ENCODE peak calls at places on chromosomes 3 and 15, in seven cellular contexts. One of them, this sample, is unnamed.

GRCh38 chr15:91867581-91868026 is 14.1 kb downstream of the SLCO3A1 start:
- DNase-seq in transverse colon: peak
- DNase-seq in HepG2: no peak
- DNase-seq in epithelial cell of esophagus: peak
- DNase-seq in fibroblast of villous mesenchyme: peak
- DNase-seq in lower lobe of right lung: peak
- DNase-seq in astrocyte of the spinal cord: peak
- DNase-seq in this sample: peak

GRCh38 chr3:138365253-138365555 is 16.8 kb downstream of the MRAS start:
- DNase-seq in epithelial cell of esophagus: no peak
- DNase-seq in fibroblast of villous mesenchyme: no peak
- DNase-seq in transverse colon: no peak
- DNase-seq in astrocyte of the spinal cord: no peak
- DNase-seq in HepG2: no peak
- DNase-seq in lower lobe of right lung: no peak
- DNase-seq in this sample: no peak

GRCh38 chr15:77974098-77974414 is 103.5 kb downstream of the TBC1D2B start:
- DNase-seq in astrocyte of the spinal cord: peak
- DNase-seq in epithelial cell of esophagus: peak
- DNase-seq in transverse colon: peak
- DNase-seq in HepG2: no peak
- DNase-seq in lower lobe of right lung: peak
- DNase-seq in fibroblast of villous mesenchyme: peak
- DNase-seq in this sample: peak

GRCh38 chr3:41700155-41700554 is 261.7 kb downstream of the ULK4 start:
- DNase-seq in transverse colon: no peak
- DNase-seq in astrocyte of the spinal cord: no peak
- DNase-seq in fibroblast of villous mesenchyme: no peak
- DNase-seq in HepG2: no peak
- DNase-seq in lower lobe of right lung: no peak
- DNase-seq in epithelial cell of esophagus: no peak
- DNase-seq in this sample: no peak

GRCh38 chr15:57751177-57751800 is 44.8 kb downstream of the POLR2M start:
- DNase-seq in transverse colon: no peak
- DNase-seq in astrocyte of the spinal cord: peak
- DNase-seq in epithelial cell of esophagus: peak
- DNase-seq in fibroblast of villous mesenchyme: peak
- DNase-seq in lower lobe of right lung: no peak
- DNase-seq in HepG2: peak
- DNase-seq in this sample: peak

GRCh38 chr15:76162784-76163428 is 103.1 kb downstream of the TMEM266 start:
- DNase-seq in epithelial cell of esophagus: no peak
- DNase-seq in transverse colon: no peak
- DNase-seq in fibroblast of villous mesenchyme: no peak
- DNase-seq in lower lobe of right lung: no peak
- DNase-seq in HepG2: no peak
- DNase-seq in astrocyte of the spinal cord: no peak
- DNase-seq in this sample: no peak

GRCh38 chr15:99057020-99057419 is 47.9 kb upstream of the SYNM start:
- DNase-seq in fibroblast of villous mesenchyme: no peak
- DNase-seq in astrocyte of the spinal cord: no peak
- DNase-seq in transverse colon: no peak
- DNase-seq in HepG2: no peak
- DNase-seq in epithelial cell of esophagus: no peak
- DNase-seq in lower lobe of right lung: no peak
- DNase-seq in this sample: no peak

GRCh38 chr15:74631087-74631385 is 15.4 kb downstream of the CLK3 start:
- DNase-seq in epithelial cell of esophagus: no peak
- DNase-seq in transverse colon: no peak
- DNase-seq in lower lobe of right lung: no peak
- DNase-seq in astrocyte of the spinal cord: no peak
- DNase-seq in fibroblast of villous mesenchyme: no peak
- DNase-seq in HepG2: no peak
- DNase-seq in this sample: no peak

GRCh38 chr3:117398166-117398954 is 688.8 kb downstream of the TUSC7 start:
- DNase-seq in HepG2: no peak
- DNase-seq in lower lobe of right lung: no peak
- DNase-seq in epithelial cell of esophagus: no peak
- DNase-seq in fibroblast of villous mesenchyme: no peak
- DNase-seq in astrocyte of the spinal cord: no peak
- DNase-seq in transverse colon: no peak
- DNase-seq in this sample: no peak

GRCh38 chr3:24237971-24238767 is 256.5 kb downstream of the THRB start:
- DNase-seq in fibroblast of villous mesenchyme: peak
- DNase-seq in HepG2: peak
- DNase-seq in lower lobe of right lung: no peak
- DNase-seq in epithelial cell of esophagus: peak
- DNase-seq in astrocyte of the spinal cord: peak
- DNase-seq in transverse colon: peak
- DNase-seq in this sample: peak

GRCh38 chr3:155323063-155323666 is 29.7 kb upstream of the STRIT1 start:
- DNase-seq in fibroblast of villous mesenchyme: peak
- DNase-seq in transverse colon: peak
- DNase-seq in HepG2: peak
- DNase-seq in astrocyte of the spinal cord: peak
- DNase-seq in lower lobe of right lung: no peak
- DNase-seq in epithelial cell of esophagus: peak
- DNase-seq in this sample: peak

DNA sequence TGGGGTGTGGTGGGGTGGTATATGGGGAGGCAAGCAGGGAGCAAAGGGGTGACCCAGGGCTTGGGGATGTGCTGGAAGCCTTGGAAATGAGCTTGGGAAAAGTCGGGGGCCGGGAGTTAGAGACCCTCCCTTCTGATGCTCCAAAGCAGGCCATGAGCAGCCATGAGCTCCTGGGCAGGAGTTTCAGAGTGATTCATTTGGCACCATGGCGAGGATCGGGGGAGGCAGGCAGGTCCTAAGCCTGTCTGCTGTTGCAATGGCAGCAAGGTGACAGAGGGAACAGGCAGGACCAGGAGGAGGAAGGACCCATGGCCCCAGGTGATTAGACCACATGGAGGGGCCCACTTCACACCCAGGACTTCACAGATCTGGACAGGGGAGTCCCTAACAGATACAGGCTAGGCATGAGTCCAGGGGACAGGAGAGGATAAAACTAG is 21.3 kb downstream of the RGMA start:
- DNase-seq in transverse colon: no peak
- DNase-seq in HepG2: no peak
- DNase-seq in lower lobe of right lung: no peak
- DNase-seq in astrocyte of the spinal cord: no peak
- DNase-seq in fibroblast of villous mesenchyme: no peak
- DNase-seq in epithelial cell of esophagus: peak
- DNase-seq in this sample: no peak
- H3K4me3 ChIP-seq in transverse colon: no peak
- H3K4me3 ChIP-seq in HepG2: no peak
- H3K4me3 ChIP-seq in lower lobe of right lung: no peak
- H3K4me3 ChIP-seq in astrocyte of the spinal cord: no peak
- H3K4me3 ChIP-seq in fibroblast of villous mesenchyme: no peak
- H3K4me3 ChIP-seq in epithelial cell of esophagus: no peak
- H3K4me3 ChIP-seq in this sample: no peak

GRCh38 chr15:52163321-52164190 is 27.6 kb downstream of the GNB5 start:
- DNase-seq in transverse colon: no peak
- DNase-seq in HepG2: no peak
- DNase-seq in lower lobe of right lung: no peak
- DNase-seq in astrocyte of the spinal cord: no peak
- DNase-seq in epithelial cell of esophagus: no peak
- DNase-seq in fibroblast of villous mesenchyme: no peak
- DNase-seq in this sample: no peak
- TF ChIP-seq CTCF in transverse colon: no peak
- TF ChIP-seq CTCF in HepG2: peak
- TF ChIP-seq CTCF in lower lobe of right lung: no peak
- TF ChIP-seq CTCF in astrocyte of the spinal cord: peak
- TF ChIP-seq CTCF in epithelial cell of esophagus: no peak
- TF ChIP-seq CTCF in fibroblast of villous mesenchyme: peak
- TF ChIP-seq CTCF in this sample: peak

GRCh38 chr15:38696120-38696727 is 131.6 kb upstream of the RASGRP1 start:
- DNase-seq in astrocyte of the spinal cord: peak
- DNase-seq in epithelial cell of esophagus: no peak
- DNase-seq in fibroblast of villous mesenchyme: peak
- DNase-seq in transverse colon: peak
- DNase-seq in lower lobe of right lung: no peak
- DNase-seq in HepG2: no peak
- DNase-seq in this sample: no peak
- H3K4me3 ChIP-seq in astrocyte of the spinal cord: no peak
- H3K4me3 ChIP-seq in epithelial cell of esophagus: no peak
- H3K4me3 ChIP-seq in fibroblast of villous mesenchyme: no peak
- H3K4me3 ChIP-seq in transverse colon: no peak
- H3K4me3 ChIP-seq in lower lobe of right lung: no peak
- H3K4me3 ChIP-seq in HepG2: no peak
- H3K4me3 ChIP-seq in this sample: no peak

DNA sequence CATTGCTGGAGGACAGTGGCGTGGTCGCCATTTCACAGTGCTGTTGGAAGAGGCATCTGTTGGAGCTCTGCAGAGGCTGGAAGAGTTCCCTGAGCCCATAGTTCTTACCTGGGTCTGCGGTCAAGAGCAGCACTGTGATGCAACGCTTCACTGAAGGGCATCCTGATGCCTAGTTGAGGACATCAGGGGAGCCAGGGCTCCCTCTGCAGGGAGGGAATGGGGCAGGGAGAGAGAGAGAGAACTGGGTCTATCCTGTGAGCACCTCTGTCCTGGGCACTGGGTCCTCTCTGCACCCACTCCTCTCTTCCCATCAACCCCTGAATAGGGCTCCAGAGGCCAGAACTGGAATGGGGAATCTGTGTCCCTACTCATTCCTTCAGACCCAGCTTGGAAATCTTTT is 23.9 kb upstream of the MOBP start:
- DNase-seq in fibroblast of villous mesenchyme: no peak
- DNase-seq in astrocyte of the spinal cord: no peak
- DNase-seq in lower lobe of right lung: no peak
- DNase-seq in epithelial cell of esophagus: no peak
- DNase-seq in HepG2: peak
- DNase-seq in transverse colon: no peak
- DNase-seq in this sample: no peak
- TF ChIP-seq CTCF in fibroblast of villous mesenchyme: peak
- TF ChIP-seq CTCF in astrocyte of the spinal cord: no peak
- TF ChIP-seq CTCF in lower lobe of right lung: no peak
- TF ChIP-seq CTCF in epithelial cell of esophagus: peak
- TF ChIP-seq CTCF in HepG2: peak
- TF ChIP-seq CTCF in transverse colon: no peak
- TF ChIP-seq CTCF in this sample: peak

DNA sequence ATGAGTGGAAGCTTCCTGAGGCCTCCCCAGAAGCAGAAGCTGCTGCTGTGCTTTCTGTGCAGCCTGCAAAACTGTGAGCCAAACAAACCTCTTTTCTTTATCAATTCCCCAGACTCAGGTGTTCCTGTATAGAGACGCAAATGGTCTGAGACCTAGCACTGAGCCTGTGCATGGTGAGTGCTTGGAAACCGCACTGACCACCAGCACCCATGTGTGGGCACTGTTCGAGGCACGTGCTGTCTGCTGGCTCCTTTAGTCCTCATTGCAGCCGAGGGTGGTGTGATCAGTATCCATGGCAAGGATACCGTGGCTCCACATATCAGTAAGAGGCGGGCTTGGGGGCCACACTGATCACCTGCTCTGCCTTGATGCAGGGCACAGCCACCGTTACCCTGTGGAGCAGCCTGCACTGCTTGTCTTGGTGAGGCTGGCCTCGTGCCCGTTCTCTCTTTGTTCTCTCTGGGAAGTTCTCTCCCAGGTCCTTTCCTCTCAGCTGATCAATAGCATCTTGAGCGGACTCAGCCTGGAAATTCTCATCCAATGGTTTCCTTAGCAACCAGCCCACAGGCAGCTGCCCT is 101.0 kb downstream of the PLXNA1 start:
- DNase-seq in fibroblast of villous mesenchyme: no peak
- DNase-seq in epithelial cell of esophagus: no peak
- DNase-seq in lower lobe of right lung: peak
- DNase-seq in transverse colon: no peak
- DNase-seq in astrocyte of the spinal cord: no peak
- DNase-seq in HepG2: no peak
- DNase-seq in this sample: no peak
- H3K4me3 ChIP-seq in fibroblast of villous mesenchyme: no peak
- H3K4me3 ChIP-seq in epithelial cell of esophagus: no peak
- H3K4me3 ChIP-seq in lower lobe of right lung: no peak
- H3K4me3 ChIP-seq in transverse colon: no peak
- H3K4me3 ChIP-seq in astrocyte of the spinal cord: no peak
- H3K4me3 ChIP-seq in HepG2: no peak
- H3K4me3 ChIP-seq in this sample: no peak

GRCh38 chr3:195558602-195559001 is 15.5 kb upstream of the PPP1R2 start:
- DNase-seq in fibroblast of villous mesenchyme: peak
- DNase-seq in astrocyte of the spinal cord: no peak
- DNase-seq in HepG2: peak
- DNase-seq in epithelial cell of esophagus: peak
- DNase-seq in transverse colon: peak
- DNase-seq in lower lobe of right lung: no peak
- DNase-seq in this sample: peak

GRCh38 chr3:195557327-195557726 is 14.2 kb upstream of the PPP1R2 start:
- DNase-seq in epithelial cell of esophagus: no peak
- DNase-seq in lower lobe of right lung: no peak
- DNase-seq in HepG2: peak
- DNase-seq in fibroblast of villous mesenchyme: no peak
- DNase-seq in astrocyte of the spinal cord: no peak
- DNase-seq in transverse colon: no peak
- DNase-seq in this sample: no peak

GRCh38 chr3:195554458-195554857 is 11.3 kb upstream of the PPP1R2 start:
- DNase-seq in transverse colon: no peak
- DNase-seq in epithelial cell of esophagus: no peak
- DNase-seq in astrocyte of the spinal cord: no peak
- DNase-seq in HepG2: no peak
- DNase-seq in fibroblast of villous mesenchyme: no peak
- DNase-seq in lower lobe of right lung: no peak
- DNase-seq in this sample: no peak

GRCh38 chr3:195555110-195555509 is 12.0 kb upstream of the PPP1R2 start:
- DNase-seq in HepG2: no peak
- DNase-seq in fibroblast of villous mesenchyme: no peak
- DNase-seq in transverse colon: no peak
- DNase-seq in epithelial cell of esophagus: no peak
- DNase-seq in astrocyte of the spinal cord: no peak
- DNase-seq in lower lobe of right lung: no peak
- DNase-seq in this sample: no peak

DNA sequence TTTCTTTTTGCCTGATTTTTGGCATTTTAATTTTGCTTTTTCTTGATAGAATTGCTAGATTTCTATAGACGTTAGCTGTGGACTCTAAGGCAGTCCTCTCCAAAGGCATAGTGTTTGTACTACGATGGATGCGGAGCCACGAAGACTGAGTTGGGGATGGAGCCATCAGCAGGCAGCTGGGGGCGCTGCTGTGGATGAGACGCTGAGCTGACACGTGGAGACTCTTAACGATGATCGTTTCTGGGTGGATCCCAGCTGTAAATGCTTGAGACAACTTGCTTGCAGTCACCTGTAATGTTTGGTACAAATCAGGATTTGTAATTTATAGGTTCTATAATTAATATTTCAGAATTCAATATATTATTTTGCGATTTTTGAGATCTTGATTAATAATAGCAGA is 13.3 kb upstream of the PPP1R2 start:
- DNase-seq in HepG2: no peak
- DNase-seq in lower lobe of right lung: no peak
- DNase-seq in astrocyte of the spinal cord: no peak
- DNase-seq in fibroblast of villous mesenchyme: peak
- DNase-seq in epithelial cell of esophagus: peak
- DNase-seq in transverse colon: peak
- DNase-seq in this sample: peak
- TF ChIP-seq CTCF in HepG2: peak
- TF ChIP-seq CTCF in lower lobe of right lung: peak
- TF ChIP-seq CTCF in astrocyte of the spinal cord: peak
- TF ChIP-seq CTCF in fibroblast of villous mesenchyme: peak
- TF ChIP-seq CTCF in epithelial cell of esophagus: peak
- TF ChIP-seq CTCF in transverse colon: no peak
- TF ChIP-seq CTCF in this sample: peak

This sample was measured in fibroblast of pulmonary artery.